ENCODE peak calls at places on chromosomes 3 and 15, in four cellular contexts. C, Q, K and O are unnamed samples.

GRCh38 chr15:43903864-43904290 is 77.1 kb downstream of the WDR76 start:
- DNase-seq in C (peak; percentile 81), Q (peak; percentile 75), K (no peak), O (peak; percentile 56)

GRCh38 chr3:56957520-56957919 is 102.9 kb upstream of the SPATA12 start:
- DNase-seq in C (no peak), Q (no peak), K (no peak), O (no peak)

GRCh38 chr15:85131915-85132314 is 150.3 kb downstream of the PDE8A start:
- DNase-seq in C (no peak), Q (no peak), K (no peak), O (no peak)

GRCh38 chr3:177603137-177603603 is 405.9 kb upstream of the TBL1XR1 start:
- DNase-seq in C (no peak), Q (peak; percentile 31), K (no peak), O (no peak)

GRCh38 chr3:140823106-140823505 is 118.5 kb upstream of the SLC25A36 start:
- DNase-seq in C (no peak), Q (no peak), K (no peak), O (no peak)

GRCh38 chr3:159785276-159785675 is 203.4 kb upstream of the IL12A start:
- DNase-seq in C (no peak), Q (peak; percentile 66), K (no peak), O (no peak)

GRCh38 chr15:31372635-31373091 is 46.0 kb downstream of the KLF13 start:
- DNase-seq in C (peak; percentile 43), Q (peak; percentile 93), K (peak; percentile 53), O (no peak)

GRCh38 chr3:115858995-115859807 is 235.9 kb downstream of the GAP43 start:
- DNase-seq in C (no peak), Q (no peak), K (no peak), O (no peak)

GRCh38 chr3:125418306-125418705 is 43.2 kb upstream of the ZNF148 start:
- DNase-seq in C (no peak), Q (no peak), K (no peak), O (no peak)

GRCh38 chr3:138188013-138188352 is 882 bp downstream of the ARMC8 start:
- DNase-seq in C (no peak), Q (peak; percentile 79), K (no peak), O (no peak)

GRCh38 chr3:25885544-25885943 is 95.7 kb downstream of the OXSM start:
- DNase-seq in C (peak; percentile 59), Q (no peak), K (no peak), O (no peak)

GRCh38 chr3:139427283-139428060 is 38.0 kb upstream of the COPB2 start:
- DNase-seq in C (peak; percentile 91), Q (peak; percentile 88), K (peak; percentile 24), O (peak; percentile 60)

GRCh38 chr3:157170861-157171260 is 10.9 kb upstream of the CCNL1 start:
- DNase-seq in C (no peak), Q (no peak), K (no peak), O (no peak)
- TF ChIP-seq CTCF in C (no peak), Q (no peak), K (no peak), O (no peak)

GRCh38 chr3:122458992-122459391 is 43.1 kb upstream of the WDR5B start:
- DNase-seq in C (peak; percentile 58), Q (peak; percentile 75), K (peak; percentile 6), O (peak; percentile 23)
- TF ChIP-seq CTCF in C (peak; percentile 63), Q (peak; percentile 53), K (peak; percentile 51), O (peak; percentile 48)

DNA sequence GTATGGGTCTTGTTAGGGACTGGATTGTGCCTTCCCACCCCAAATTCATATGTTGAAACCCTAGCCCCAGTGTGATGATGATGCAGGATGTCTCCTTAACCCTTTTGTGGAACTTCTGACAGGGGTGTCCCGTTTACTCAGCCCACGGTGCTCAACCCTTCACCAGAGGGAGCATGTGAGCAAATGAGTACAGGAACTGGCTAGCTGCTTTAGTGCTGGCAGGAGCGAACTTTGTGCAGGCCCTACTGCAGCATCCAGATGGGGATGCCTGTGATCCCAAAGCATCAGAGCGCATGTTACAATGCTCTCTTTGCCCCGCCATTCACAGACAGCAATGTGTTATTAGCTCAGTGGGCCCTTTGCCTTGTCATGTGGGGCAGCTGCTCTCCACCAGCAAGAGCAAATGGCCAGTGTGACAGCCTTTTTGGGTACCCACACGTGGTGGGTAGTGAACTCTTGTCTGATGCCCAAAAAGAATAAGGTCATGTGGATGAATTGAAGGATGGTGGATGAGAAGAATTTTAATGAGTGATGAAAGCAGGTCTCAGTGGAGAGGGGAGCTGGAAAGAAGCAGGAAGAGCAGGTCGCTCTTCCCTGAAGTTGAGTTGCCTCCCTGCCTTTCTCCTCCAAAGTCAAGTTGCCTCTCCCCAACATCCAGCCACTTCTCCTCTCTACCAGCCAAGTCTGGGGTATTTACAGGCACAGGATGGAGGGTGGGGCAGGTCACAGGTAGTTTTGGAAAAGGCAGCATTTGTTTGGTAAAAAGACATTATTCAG is 63.3 kb upstream of the STRIT1 start:
- DNase-seq in C (no peak), Q (no peak), K (no peak), O (no peak)
- TF ChIP-seq CTCF in C (peak; percentile 19), Q (peak; percentile 19), K (no peak), O (no peak)

DNA sequence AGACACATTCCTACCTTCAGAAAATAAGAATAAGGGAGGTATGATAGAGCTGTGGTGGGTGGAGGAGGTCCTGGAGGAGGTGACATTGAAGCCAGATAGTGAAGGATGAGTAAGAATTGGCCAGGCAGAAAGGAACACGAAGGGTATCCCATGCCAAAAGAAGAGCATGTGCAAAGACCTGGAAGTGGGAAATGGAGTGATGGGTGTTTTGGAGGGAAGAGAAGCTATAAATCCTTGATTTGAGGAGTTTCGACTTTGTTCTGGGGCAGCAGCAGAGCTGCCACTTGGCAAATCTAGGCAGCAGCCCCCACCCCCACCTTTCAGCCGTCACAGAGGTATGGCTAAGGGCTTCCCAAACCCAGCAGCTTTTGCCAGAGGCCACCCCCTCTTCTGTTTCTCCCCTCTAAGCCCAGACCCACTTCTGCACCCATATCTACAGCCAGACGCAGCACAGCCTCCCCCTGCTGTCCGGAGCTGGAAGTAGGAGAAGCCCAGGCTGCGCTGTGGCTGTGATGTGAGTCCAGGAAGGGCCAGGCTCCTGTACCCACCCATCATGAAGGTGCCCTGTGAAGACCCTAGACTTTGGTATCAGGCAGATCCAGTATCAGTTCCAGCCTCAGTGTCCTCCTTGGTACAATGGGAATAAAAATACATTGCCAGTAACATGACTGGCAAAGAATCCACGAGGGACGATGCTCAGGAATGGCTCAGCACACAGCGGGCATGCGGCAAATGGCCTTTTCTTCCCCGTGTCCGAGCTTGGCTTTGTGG is 188.7 kb upstream of the LINGO1 start:
- DNase-seq in C (peak; percentile 84), Q (peak; percentile 72), K (no peak), O (peak; percentile 37)
- TF ChIP-seq CTCF in C (peak; percentile 82), Q (peak; percentile 93), K (peak; percentile 94), O (peak; percentile 90)

DNA sequence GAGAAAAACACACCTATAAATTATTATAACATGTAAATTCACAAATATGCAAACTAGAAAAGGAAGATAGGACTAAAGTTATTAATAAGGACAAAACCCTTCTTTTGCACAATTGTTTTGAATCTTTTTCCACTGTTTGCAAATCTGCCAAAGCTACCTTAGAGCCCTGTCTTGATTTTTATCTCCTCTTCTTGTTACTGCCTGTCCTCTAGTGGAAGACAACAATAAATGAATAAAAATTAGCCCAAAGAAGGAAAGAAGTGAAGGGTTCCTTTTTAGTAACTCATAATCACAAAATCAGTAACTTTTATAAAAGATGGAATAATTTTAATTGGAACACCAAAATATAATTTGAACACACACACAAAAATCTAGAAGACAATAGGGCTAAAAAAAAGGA is 2.7 kb downstream of the CD200R1 start:
- DNase-seq in C (no peak), Q (no peak), K (no peak), O (no peak)
- TF ChIP-seq CTCF in C (no peak), Q (no peak), K (no peak), O (no peak)